ENCODE peak calls at places on chromosome 12, in seven cellular contexts. I, P, N, R, D, G and H are unnamed samples.

GRCh38 chr12:112218150-112218549 is 92.8 kb downstream of the TRAFD1 start:
- DNase-seq in I (peak; percentile 48), P (no peak), N (no peak), R (no peak), D (no peak), G (no peak), H (no peak)

GRCh38 chr12:6370576-6370935 is 4.8 kb downstream of the SCNN1A start:
- DNase-seq in I (no peak), P (no peak), N (no peak), R (no peak), D (no peak), G (no peak), H (no peak)

GRCh38 chr12:26153421-26154154 is 28.8 kb upstream of the BHLHE41 start:
- DNase-seq in I (peak; percentile 98), P (no peak), N (no peak), R (no peak), D (no peak), G (no peak), H (no peak)

GRCh38 chr12:65891987-65892481 is 67.8 kb downstream of the HMGA2 start:
- DNase-seq in I (peak; percentile 97), P (no peak), N (peak; percentile 56), R (no peak), D (no peak), G (no peak), H (no peak)

GRCh38 chr12:60535363-60535762 is 939.5 kb downstream of the SLC16A7 start:
- DNase-seq in I (no peak), P (no peak), N (no peak), R (no peak), D (no peak), G (no peak), H (no peak)

GRCh38 chr12:131235871-131236271 is 282.2 kb downstream of the ADGRD1 start:
- DNase-seq in I (no peak), P (no peak), N (no peak), R (no peak), D (no peak), G (no peak), H (no peak)

GRCh38 chr12:58639323-58639934 is 280.9 kb downstream of the LRIG3 start:
- DNase-seq in I (peak; percentile 58), P (no peak), N (no peak), R (no peak), D (no peak), G (no peak), H (no peak)

GRCh38 chr12:65339161-65339560 is 60.7 kb downstream of the MSRB3 start:
- DNase-seq in I (no peak), P (no peak), N (no peak), R (no peak), D (no peak), G (no peak), H (no peak)

GRCh38 chr12:75862692-75863471 is 168.7 kb downstream of the PHLDA1 start:
- DNase-seq in I (peak; percentile 87), P (no peak), N (no peak), R (no peak), D (no peak), G (no peak), H (no peak)

GRCh38 chr12:15861404-15861803 is 20.8 kb upstream of the STRAP start:
- DNase-seq in I (no peak), P (no peak), N (no peak), R (no peak), D (no peak), G (no peak), H (no peak)

GRCh38 chr12:116187158-116187511 is 90.4 kb downstream of the MED13L start:
- DNase-seq in I (no peak), P (no peak), N (no peak), R (no peak), D (no peak), G (no peak), H (no peak)

GRCh38 chr12:52032431-52032796 is 18.8 kb upstream of the NR4A1 start:
- DNase-seq in I (peak; percentile 83), P (no peak), N (no peak), R (no peak), D (no peak), G (no peak), H (no peak)

GRCh38 chr12:67420506-67420905 is 151.3 kb downstream of the CAND1 start:
- DNase-seq in I (no peak), P (no peak), N (no peak), R (no peak), D (no peak), G (no peak), H (no peak)

GRCh38 chr12:112107728-112108447 is 695 bp downstream of the NAA25 start:
- DNase-seq in I (no peak), P (no peak), N (peak; percentile 30), R (peak; percentile 37), D (no peak), G (no peak), H (no peak)

GRCh38 chr12:130665753-130666152 is 50.3 kb downstream of the RIMBP2 start:
- DNase-seq in I (no peak), P (no peak), N (no peak), R (no peak), D (no peak), G (no peak), H (no peak)

GRCh38 chr12:65879878-65880277 is 55.6 kb downstream of the HMGA2 start:
- DNase-seq in I (peak; percentile 96), P (no peak), N (no peak), R (no peak), D (no peak), G (no peak), H (no peak)

GRCh38 chr12:4539167-4539870 is 629 bp downstream of the RAD51AP1 start:
- DNase-seq in I (no peak), P (no peak), N (no peak), R (no peak), D (no peak), G (no peak), H (no peak)

GRCh38 chr12:116525418-116526001 is 33.7 kb upstream of the MAP1LC3B2 start:
- DNase-seq in I (peak; percentile 90), P (no peak), N (peak; percentile 38), R (no peak), D (no peak), G (no peak), H (no peak)

GRCh38 chr12:59452259-59452658 is 143.6 kb upstream of the SLC16A7 start:
- DNase-seq in I (peak; percentile 82), P (no peak), N (no peak), R (no peak), D (no peak), G (no peak), H (no peak)

GRCh38 chr12:26273811-26274210 is 78.4 kb downstream of the SSPN start:
- DNase-seq in I (peak; percentile 28), P (no peak), N (no peak), R (no peak), D (no peak), G (no peak), H (no peak)

GRCh38 chr12:68235576-68235975 is 10.0 kb upstream of the IL26 start:
- DNase-seq in I (no peak), P (no peak), N (no peak), R (no peak), D (no peak), G (no peak), H (no peak)

GRCh38 chr12:29627221-29627620 is 129.7 kb upstream of the OVCH1 start:
- DNase-seq in I (no peak), P (no peak), N (no peak), R (no peak), D (no peak), G (no peak), H (no peak)

GRCh38 chr12:63400746-63401145 is 249.7 kb upstream of the AVPR1A start:
- DNase-seq in I (peak; percentile 54), P (no peak), N (no peak), R (no peak), D (no peak), G (no peak), H (no peak)

GRCh38 chr12:119857036-119857435 is 20.1 kb downstream of the CIT start:
- DNase-seq in I (no peak), P (no peak), N (no peak), R (no peak), D (no peak), G (no peak), H (no peak)

GRCh38 chr12:1811948-1812291 is 8.4 kb upstream of the LRTM2 start:
- DNase-seq in I (no peak), P (no peak), N (no peak), R (no peak), D (no peak), G (no peak), H (no peak)

GRCh38 chr12:93020225-93020997 is 91.3 kb upstream of the EEA1 start:
- DNase-seq in I (no peak), P (no peak), N (no peak), R (no peak), D (no peak), G (no peak), H (no peak)

GRCh38 chr12:46304080-46304479 is 35.2 kb upstream of the SLC38A1 start:
- DNase-seq in I (no peak), P (no peak), N (no peak), R (no peak), D (no peak), G (no peak), H (no peak)

GRCh38 chr12:116559080-116559329 is 176 bp upstream of the MAP1LC3B2 start:
- DNase-seq in I (no peak), P (no peak), N (no peak), R (no peak), D (no peak), G (no peak), H (peak; percentile 40)

GRCh38 chr12:39272934-39273770 is 169.8 kb downstream of the KIF21A start:
- DNase-seq in I (peak; percentile 34), P (no peak), N (no peak), R (no peak), D (no peak), G (no peak), H (peak; percentile 10)

GRCh38 chr12:26240329-26240815 is 45.0 kb downstream of the SSPN start:
- DNase-seq in I (no peak), P (no peak), N (no peak), R (no peak), D (no peak), G (no peak), H (no peak)